ENCODE peak calls at places on chromosomes 11 and 22, in seven cellular contexts. One of them, this sample, is unnamed.

GRCh38 chr11:1928891-1929541 is 9.5 kb downstream of the TNNT3 start:
- DNase-seq in A549: no peak
- DNase-seq in upper lobe of right lung: peak
- DNase-seq in esophagus muscularis mucosa: no peak
- DNase-seq in dorsolateral prefrontal cortex: no peak
- DNase-seq in RWPE1: no peak
- DNase-seq in HCT116: no peak
- DNase-seq in this sample: no peak

GRCh38 chr11:60957188-60957587 is 5.2 kb upstream of the SLC15A3 start:
- DNase-seq in A549: no peak
- DNase-seq in upper lobe of right lung: no peak
- DNase-seq in esophagus muscularis mucosa: no peak
- DNase-seq in dorsolateral prefrontal cortex: no peak
- DNase-seq in RWPE1: peak
- DNase-seq in HCT116: no peak
- DNase-seq in this sample: no peak

GRCh38 chr11:46197421-46197820 is 76.2 kb upstream of the PHF21A start:
- DNase-seq in A549: no peak
- DNase-seq in upper lobe of right lung: no peak
- DNase-seq in esophagus muscularis mucosa: no peak
- DNase-seq in dorsolateral prefrontal cortex: no peak
- DNase-seq in RWPE1: no peak
- DNase-seq in HCT116: no peak
- DNase-seq in this sample: no peak

GRCh38 chr11:128341280-128341679 is 246.1 kb downstream of the ETS1 start:
- DNase-seq in A549: no peak
- DNase-seq in upper lobe of right lung: no peak
- DNase-seq in esophagus muscularis mucosa: no peak
- DNase-seq in dorsolateral prefrontal cortex: no peak
- DNase-seq in RWPE1: no peak
- DNase-seq in HCT116: no peak
- DNase-seq in this sample: no peak

GRCh38 chr22:42820075-42820763 is 36.9 kb downstream of the ARFGAP3 start:
- DNase-seq in A549: no peak
- DNase-seq in upper lobe of right lung: no peak
- DNase-seq in esophagus muscularis mucosa: no peak
- DNase-seq in dorsolateral prefrontal cortex: no peak
- DNase-seq in RWPE1: peak
- DNase-seq in HCT116: no peak
- DNase-seq in this sample: no peak

GRCh38 chr11:3091081-3091845 is 34.0 kb upstream of the CARS1 start:
- DNase-seq in A549: no peak
- DNase-seq in upper lobe of right lung: peak
- DNase-seq in esophagus muscularis mucosa: no peak
- DNase-seq in dorsolateral prefrontal cortex: no peak
- DNase-seq in RWPE1: no peak
- DNase-seq in HCT116: no peak
- DNase-seq in this sample: no peak

GRCh38 chr22:23281053-23281405 is 100.7 kb downstream of the BCR start:
- DNase-seq in A549: no peak
- DNase-seq in upper lobe of right lung: no peak
- DNase-seq in esophagus muscularis mucosa: no peak
- DNase-seq in dorsolateral prefrontal cortex: no peak
- DNase-seq in RWPE1: no peak
- DNase-seq in HCT116: no peak
- DNase-seq in this sample: no peak

GRCh38 chr11:26231252-26231661 is 100.7 kb upstream of the ANO3 start:
- DNase-seq in A549: peak
- DNase-seq in upper lobe of right lung: no peak
- DNase-seq in esophagus muscularis mucosa: no peak
- DNase-seq in dorsolateral prefrontal cortex: no peak
- DNase-seq in RWPE1: peak
- DNase-seq in HCT116: no peak
- DNase-seq in this sample: no peak

GRCh38 chr22:42418811-42419243 is 13.4 kb downstream of the NFAM1 start:
- DNase-seq in A549: no peak
- DNase-seq in upper lobe of right lung: peak
- DNase-seq in esophagus muscularis mucosa: no peak
- DNase-seq in dorsolateral prefrontal cortex: no peak
- DNase-seq in RWPE1: no peak
- DNase-seq in HCT116: no peak
- DNase-seq in this sample: no peak

GRCh38 chr11:46210133-46210636 is 67.3 kb upstream of the CREB3L1 start:
- DNase-seq in A549: peak
- DNase-seq in upper lobe of right lung: no peak
- DNase-seq in esophagus muscularis mucosa: no peak
- DNase-seq in dorsolateral prefrontal cortex: no peak
- DNase-seq in RWPE1: peak
- DNase-seq in HCT116: no peak
- DNase-seq in this sample: no peak

GRCh38 chr22:19260194-19260593 is 31.3 kb downstream of the CLTCL1 start:
- DNase-seq in A549: no peak
- DNase-seq in upper lobe of right lung: no peak
- DNase-seq in esophagus muscularis mucosa: no peak
- DNase-seq in dorsolateral prefrontal cortex: no peak
- DNase-seq in RWPE1: no peak
- DNase-seq in HCT116: no peak
- DNase-seq in this sample: no peak
- H3K27ac ChIP-seq in A549: no peak
- H3K27ac ChIP-seq in upper lobe of right lung: peak
- H3K27ac ChIP-seq in esophagus muscularis mucosa: peak
- H3K27ac ChIP-seq in dorsolateral prefrontal cortex: no peak
- H3K27ac ChIP-seq in RWPE1: no peak
- H3K27ac ChIP-seq in HCT116: no peak
- H3K27ac ChIP-seq in this sample: no peak

DNA sequence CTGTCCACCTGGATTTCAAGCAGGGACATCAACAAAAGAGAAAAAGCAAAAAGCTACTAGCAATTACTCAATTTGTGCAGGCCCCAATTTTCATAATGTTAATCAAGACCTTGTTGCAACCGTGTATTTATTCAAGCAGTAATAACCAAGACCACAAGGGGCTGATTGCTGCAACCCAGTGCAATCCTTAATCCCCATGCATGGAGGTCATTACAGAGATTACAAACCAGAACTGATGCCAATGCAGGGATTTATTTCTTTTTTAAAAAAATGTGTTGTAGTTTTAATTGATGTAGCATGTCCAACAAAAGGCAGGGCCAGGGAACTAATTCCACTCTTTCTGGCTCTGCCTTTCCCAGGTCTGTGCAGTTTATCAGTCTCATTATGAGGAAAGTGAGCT is 18.4 kb downstream of the TECTA start:
- DNase-seq in A549: no peak
- DNase-seq in upper lobe of right lung: no peak
- DNase-seq in esophagus muscularis mucosa: no peak
- DNase-seq in dorsolateral prefrontal cortex: no peak
- DNase-seq in RWPE1: no peak
- DNase-seq in HCT116: no peak
- DNase-seq in this sample: no peak
- TF ChIP-seq CTCF in A549: no peak
- TF ChIP-seq CTCF in upper lobe of right lung: no peak
- TF ChIP-seq CTCF in esophagus muscularis mucosa: no peak
- TF ChIP-seq CTCF in dorsolateral prefrontal cortex: no peak
- TF ChIP-seq CTCF in RWPE1: no peak
- TF ChIP-seq CTCF in HCT116: no peak
- TF ChIP-seq CTCF in this sample: no peak

GRCh38 chr11:5486421-5486820 is 2.1 kb upstream of the OR52D1 start:
- DNase-seq in A549: no peak
- DNase-seq in upper lobe of right lung: no peak
- DNase-seq in esophagus muscularis mucosa: no peak
- DNase-seq in dorsolateral prefrontal cortex: no peak
- DNase-seq in RWPE1: no peak
- DNase-seq in HCT116: no peak
- DNase-seq in this sample: no peak
- H3K27ac ChIP-seq in A549: no peak
- H3K27ac ChIP-seq in upper lobe of right lung: no peak
- H3K27ac ChIP-seq in esophagus muscularis mucosa: no peak
- H3K27ac ChIP-seq in dorsolateral prefrontal cortex: no peak
- H3K27ac ChIP-seq in RWPE1: no peak
- H3K27ac ChIP-seq in HCT116: peak
- H3K27ac ChIP-seq in this sample: no peak

GRCh38 chr11:47248664-47249377 is at the start of gene ACP2:
- DNase-seq in A549: peak
- DNase-seq in upper lobe of right lung: peak
- DNase-seq in esophagus muscularis mucosa: peak
- DNase-seq in dorsolateral prefrontal cortex: peak
- DNase-seq in RWPE1: peak
- DNase-seq in HCT116: peak
- DNase-seq in this sample: peak
- TF ChIP-seq CTCF in A549: peak
- TF ChIP-seq CTCF in upper lobe of right lung: peak
- TF ChIP-seq CTCF in esophagus muscularis mucosa: peak
- TF ChIP-seq CTCF in dorsolateral prefrontal cortex: no peak
- TF ChIP-seq CTCF in RWPE1: peak
- TF ChIP-seq CTCF in HCT116: peak
- TF ChIP-seq CTCF in this sample: no peak

GRCh38 chr11:19551454-19551853 is 161.2 kb upstream of the NAV2 start:
- DNase-seq in A549: no peak
- DNase-seq in upper lobe of right lung: no peak
- DNase-seq in esophagus muscularis mucosa: no peak
- DNase-seq in dorsolateral prefrontal cortex: no peak
- DNase-seq in RWPE1: no peak
- DNase-seq in HCT116: no peak
- DNase-seq in this sample: peak
- H3K27ac ChIP-seq in A549: no peak
- H3K27ac ChIP-seq in upper lobe of right lung: no peak
- H3K27ac ChIP-seq in esophagus muscularis mucosa: no peak
- H3K27ac ChIP-seq in dorsolateral prefrontal cortex: no peak
- H3K27ac ChIP-seq in RWPE1: no peak
- H3K27ac ChIP-seq in HCT116: no peak
- H3K27ac ChIP-seq in this sample: no peak

DNA sequence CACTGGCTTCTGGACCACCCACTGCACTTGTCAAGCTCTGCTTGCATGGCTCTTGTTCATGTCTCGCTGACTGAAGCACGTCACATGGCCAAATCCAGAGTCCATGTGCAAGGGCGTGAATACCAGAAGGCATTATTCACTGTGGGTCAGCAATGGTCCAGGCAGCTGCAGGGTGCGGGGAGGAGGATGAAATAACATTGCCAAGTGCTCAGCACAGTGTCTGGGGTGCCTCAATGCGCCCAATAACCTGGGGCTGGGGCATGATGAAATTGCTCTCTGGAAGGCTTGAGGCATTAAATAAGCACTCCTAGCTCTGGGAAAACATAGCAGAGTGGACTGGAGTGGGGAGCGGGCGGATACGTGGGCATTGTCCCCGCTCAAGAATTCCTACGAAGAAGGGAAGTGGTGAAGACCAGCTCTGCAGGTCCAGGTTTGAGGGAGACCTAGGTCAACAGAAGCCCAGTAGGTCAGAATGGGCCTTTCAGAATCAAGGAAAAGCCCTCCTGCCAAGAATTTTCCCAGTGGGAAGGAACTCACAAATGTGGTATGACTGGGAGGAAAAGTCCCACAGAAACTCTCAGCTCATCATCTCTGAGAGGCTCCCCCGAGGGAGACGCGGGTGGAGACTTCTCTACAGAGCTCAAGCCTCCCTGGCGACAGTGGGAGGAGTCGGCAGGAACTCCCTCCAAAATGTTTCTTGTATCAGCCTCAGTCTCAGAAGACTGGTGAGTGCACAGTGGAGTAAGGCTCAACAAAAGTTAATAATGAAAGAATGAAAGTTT is 15.3 kb upstream of the ACCSL start:
- DNase-seq in A549: no peak
- DNase-seq in upper lobe of right lung: peak
- DNase-seq in esophagus muscularis mucosa: peak
- DNase-seq in dorsolateral prefrontal cortex: peak
- DNase-seq in RWPE1: no peak
- DNase-seq in HCT116: no peak
- DNase-seq in this sample: peak
- TF ChIP-seq CTCF in A549: no peak
- TF ChIP-seq CTCF in upper lobe of right lung: no peak
- TF ChIP-seq CTCF in esophagus muscularis mucosa: no peak
- TF ChIP-seq CTCF in dorsolateral prefrontal cortex: no peak
- TF ChIP-seq CTCF in RWPE1: no peak
- TF ChIP-seq CTCF in HCT116: no peak
- TF ChIP-seq CTCF in this sample: no peak

GRCh38 chr11:114157476-114158050 is 98.1 kb downstream of the ZBTB16 start:
- DNase-seq in A549: no peak
- DNase-seq in upper lobe of right lung: no peak
- DNase-seq in esophagus muscularis mucosa: no peak
- DNase-seq in dorsolateral prefrontal cortex: no peak
- DNase-seq in RWPE1: no peak
- DNase-seq in HCT116: no peak
- DNase-seq in this sample: no peak
- H3K27ac ChIP-seq in A549: no peak
- H3K27ac ChIP-seq in upper lobe of right lung: peak
- H3K27ac ChIP-seq in esophagus muscularis mucosa: peak
- H3K27ac ChIP-seq in dorsolateral prefrontal cortex: peak
- H3K27ac ChIP-seq in RWPE1: peak
- H3K27ac ChIP-seq in HCT116: no peak
- H3K27ac ChIP-seq in this sample: peak

GRCh38 chr22:39316440-39317083 is 2.9 kb downstream of the RPL3 start:
- DNase-seq in A549: peak
- DNase-seq in upper lobe of right lung: peak
- DNase-seq in esophagus muscularis mucosa: no peak
- DNase-seq in dorsolateral prefrontal cortex: peak
- DNase-seq in RWPE1: peak
- DNase-seq in HCT116: peak
- DNase-seq in this sample: no peak

GRCh38 chr22:39317084-39317755 is 2.2 kb downstream of the RPL3 start:
- DNase-seq in A549: no peak
- DNase-seq in upper lobe of right lung: no peak
- DNase-seq in esophagus muscularis mucosa: no peak
- DNase-seq in dorsolateral prefrontal cortex: no peak
- DNase-seq in RWPE1: no peak
- DNase-seq in HCT116: no peak
- DNase-seq in this sample: no peak

GRCh38 chr22:39318507-39319283 is 728 bp downstream of the RPL3 start:
- DNase-seq in A549: no peak
- DNase-seq in upper lobe of right lung: no peak
- DNase-seq in esophagus muscularis mucosa: no peak
- DNase-seq in dorsolateral prefrontal cortex: no peak
- DNase-seq in RWPE1: no peak
- DNase-seq in HCT116: no peak
- DNase-seq in this sample: no peak

GRCh38 chr22:39317756-39318506 is 1.5 kb downstream of the RPL3 start:
- DNase-seq in A549: no peak
- DNase-seq in upper lobe of right lung: no peak
- DNase-seq in esophagus muscularis mucosa: no peak
- DNase-seq in dorsolateral prefrontal cortex: no peak
- DNase-seq in RWPE1: no peak
- DNase-seq in HCT116: no peak
- DNase-seq in this sample: no peak

GRCh38 chr22:39319284-39320170 is at the start of gene RPL3:
- DNase-seq in A549: peak
- DNase-seq in upper lobe of right lung: peak
- DNase-seq in esophagus muscularis mucosa: peak
- DNase-seq in dorsolateral prefrontal cortex: peak
- DNase-seq in RWPE1: peak
- DNase-seq in HCT116: peak
- DNase-seq in this sample: peak
- TF ChIP-seq CTCF in A549: no peak
- TF ChIP-seq CTCF in upper lobe of right lung: peak
- TF ChIP-seq CTCF in esophagus muscularis mucosa: peak
- TF ChIP-seq CTCF in dorsolateral prefrontal cortex: no peak
- TF ChIP-seq CTCF in RWPE1: no peak
- TF ChIP-seq CTCF in HCT116: no peak
- TF ChIP-seq CTCF in this sample: no peak

DNA sequence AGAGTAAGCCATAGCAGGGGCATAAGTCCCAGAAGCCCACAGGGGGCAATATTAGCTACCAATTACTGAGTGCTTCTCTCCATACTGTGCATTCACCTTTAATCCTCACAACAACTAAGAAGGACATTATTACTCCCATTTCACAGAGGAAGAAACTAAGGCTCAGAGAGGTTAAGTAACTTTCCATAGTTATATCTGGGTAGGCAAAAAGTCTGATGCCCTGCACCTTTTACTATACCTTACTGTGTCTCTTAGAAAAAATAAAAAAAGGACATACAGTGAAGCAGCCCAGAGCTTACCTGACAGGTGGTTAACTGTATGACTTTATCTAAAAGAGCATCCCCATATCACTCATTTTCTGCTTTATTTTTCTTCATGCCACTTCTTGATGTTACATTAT is 2.6 kb downstream of the SERGEF start:
- DNase-seq in A549: peak
- DNase-seq in upper lobe of right lung: no peak
- DNase-seq in esophagus muscularis mucosa: no peak
- DNase-seq in dorsolateral prefrontal cortex: no peak
- DNase-seq in RWPE1: no peak
- DNase-seq in HCT116: no peak
- DNase-seq in this sample: no peak
- H3K27ac ChIP-seq in A549: no peak
- H3K27ac ChIP-seq in upper lobe of right lung: no peak
- H3K27ac ChIP-seq in esophagus muscularis mucosa: no peak
- H3K27ac ChIP-seq in dorsolateral prefrontal cortex: no peak
- H3K27ac ChIP-seq in RWPE1: no peak
- H3K27ac ChIP-seq in HCT116: no peak
- H3K27ac ChIP-seq in this sample: no peak

This sample was measured in coronary artery.